ENCODE peak calls at places on chromosomes 4 and X, in ten cellular contexts. O is tibial nerve; G is neuronal stem cell; A is transverse colon; V is cardiac muscle cell; B is adipocyte; T is CD8-positive, alpha-beta memory T cell; P is colonic mucosa; F is uterus; W is MG63. Y is an unnamed sample.

GRCh38 chr4:168082379-168082778 is 10.0 kb upstream of the ANXA10 start:
- DNase-seq in G (no peak), V (no peak), W (no peak), P (no peak), B (no peak), F (no peak), T (no peak), A (no peak), O (no peak), Y (no peak)

GRCh38 chrX:2503591-2504500 is 3.1 kb upstream of the DHRSX start:
- DNase-seq in G (no peak), O (no peak), F (no peak), T (no peak), P (no peak), V (no peak), B (no peak), A (no peak), W (no peak), Y (no peak)

GRCh38 chr4:183200453-183200852 is 101.4 kb downstream of the WWC2 start:
- DNase-seq in W (peak; percentile 90), T (no peak), O (no peak), B (peak; percentile 62), P (peak; percentile 19), V (no peak), A (peak; percentile 14), F (peak; percentile 17), G (no peak), Y (no peak)

GRCh38 chr4:76758290-76758882 is 139.6 kb downstream of the SOWAHB start:
- DNase-seq in V (peak; percentile 51), P (no peak), W (peak; percentile 41), T (no peak), B (peak; percentile 93), F (no peak), G (peak; percentile 49), O (no peak), A (no peak), Y (no peak)

GRCh38 chr4:78863991-78864390 is 75.2 kb downstream of the PAQR3 start:
- DNase-seq in P (no peak), F (no peak), A (no peak), B (no peak), G (no peak), V (no peak), O (no peak), T (no peak), W (no peak), Y (no peak)

GRCh38 chr4:158315706-158316105 is 105.4 kb downstream of the TMEM144 start:
- DNase-seq in W (peak; percentile 58), O (no peak), G (no peak), P (no peak), B (peak; percentile 84), A (no peak), V (no peak), F (no peak), T (no peak), Y (no peak)

GRCh38 chr4:119046263-119046662 is 89.4 kb upstream of the MYOZ2 start:
- DNase-seq in F (no peak), G (no peak), W (peak; percentile 87), P (no peak), T (no peak), O (no peak), B (no peak), A (no peak), V (peak; percentile 23), Y (no peak)

GRCh38 chr4:158996669-158997074 is 106.2 kb upstream of the RAPGEF2 start:
- DNase-seq in W (peak; percentile 73), P (no peak), B (peak; percentile 93), O (no peak), V (no peak), G (no peak), F (no peak), T (no peak), A (no peak), Y (no peak)

GRCh38 chr4:181911420-181911819 is 331.8 kb upstream of the TENM3 start:
- DNase-seq in O (no peak), V (no peak), B (peak; percentile 21), T (no peak), G (no peak), W (no peak), A (no peak), F (no peak), P (no peak), Y (no peak)

GRCh38 chr4:182230256-182230655 is 12.9 kb upstream of the TENM3 start:
- DNase-seq in T (no peak), W (no peak), V (no peak), O (no peak), F (no peak), A (no peak), B (no peak), G (no peak), P (no peak), Y (no peak)

GRCh38 chr4:170497105-170497504 is 407.3 kb upstream of the AADAT start:
- DNase-seq in F (no peak), A (no peak), P (no peak), B (peak; percentile 12), W (no peak), G (no peak), V (no peak), O (no peak), T (no peak), Y (no peak)

GRCh38 chrX:103293118-103293517 is 16.6 kb upstream of the TCEAL5 start:
- DNase-seq in W (no peak), A (no peak), T (no peak), G (no peak), F (no peak), O (no peak), P (no peak), V (no peak), B (no peak), Y (no peak)

GRCh38 chr4:1112821-1113182 is 562 bp downstream of the RNF212 start:
- DNase-seq in T (no peak), O (no peak), W (no peak), V (no peak), P (no peak), B (no peak), G (no peak), F (no peak), A (no peak), Y (no peak)

GRCh38 chrX:24658421-24658820 is 11.3 kb upstream of the PCYT1B start:
- DNase-seq in F (no peak), W (no peak), B (no peak), V (no peak), O (no peak), G (no peak), P (no peak), A (no peak), T (no peak), Y (no peak)

GRCh38 chr4:16418814-16419213 is 192.5 kb upstream of the TAPT1 start:
- DNase-seq in O (no peak), V (no peak), W (peak; percentile 30), F (no peak), T (no peak), B (peak; percentile 7), P (no peak), A (no peak), G (no peak), Y (no peak)

GRCh38 chrX:106734827-106735226 is 8.3 kb downstream of the RNF128 start:
- DNase-seq in W (no peak), G (no peak), A (no peak), O (no peak), F (no peak), T (no peak), P (no peak), V (no peak), B (no peak), Y (no peak)

GRCh38 chr4:124276461-124276860 is 436.1 kb downstream of the ANKRD50 start:
- DNase-seq in A (no peak), V (no peak), T (no peak), P (no peak), W (no peak), F (no peak), O (no peak), G (no peak), B (peak; percentile 54), Y (no peak)

GRCh38 chrX:153464116-153464515 is 6.3 kb downstream of the HAUS7 start:
- DNase-seq in V (no peak), T (no peak), O (no peak), F (no peak), G (no peak), P (no peak), A (no peak), B (no peak), W (no peak), Y (no peak)
- H3K36me3 ChIP-seq in V (no peaks in the 10 kb centered on the region), T (no peaks in the 10 kb centered on the region), O (no peaks in the 10 kb centered on the region), F (no peaks in the 10 kb centered on the region), G (peaks cover 19% of the 10 kb centered on the region), P (no peaks in the 10 kb centered on the region), A (no peaks in the 10 kb centered on the region), B (no peaks in the 10 kb centered on the region), W (peaks cover 12% of the 10 kb centered on the region), Y (peaks cover 7% of the 10 kb centered on the region)

GRCh38 chr4:7384929-7385890 is 49.5 kb downstream of the PSAPL1 start:
- DNase-seq in G (no peak), W (no peak), A (no peak), T (no peak), V (no peak), B (no peak), F (no peak), P (no peak), O (no peak), Y (no peak)
- H3K36me3 ChIP-seq in G (no peaks in the 10 kb centered on the region), W (no peaks in the 10 kb centered on the region), A (no peaks in the 10 kb centered on the region), T (no peaks in the 10 kb centered on the region), V (no peaks in the 10 kb centered on the region), B (no peaks in the 10 kb centered on the region), F (no peaks in the 10 kb centered on the region), P (no peaks in the 10 kb centered on the region), O (no peaks in the 10 kb centered on the region), Y (no peaks in the 10 kb centered on the region)

GRCh38 chr4:113398441-113399143 is 349.1 kb downstream of the ANK2 start:
- DNase-seq in V (no peak), O (no peak), A (no peak), T (no peak), P (no peak), W (no peak), G (no peak), B (no peak), F (no peak), Y (no peak)
- H3K36me3 ChIP-seq in V (no peaks in the 10 kb centered on the region), O (no peaks in the 10 kb centered on the region), A (no peaks in the 10 kb centered on the region), T (no peaks in the 10 kb centered on the region), P (no peaks in the 10 kb centered on the region), W (no peaks in the 10 kb centered on the region), G (no peaks in the 10 kb centered on the region), B (no peaks in the 10 kb centered on the region), F (no peaks in the 10 kb centered on the region), Y (no peaks in the 10 kb centered on the region)

DNA sequence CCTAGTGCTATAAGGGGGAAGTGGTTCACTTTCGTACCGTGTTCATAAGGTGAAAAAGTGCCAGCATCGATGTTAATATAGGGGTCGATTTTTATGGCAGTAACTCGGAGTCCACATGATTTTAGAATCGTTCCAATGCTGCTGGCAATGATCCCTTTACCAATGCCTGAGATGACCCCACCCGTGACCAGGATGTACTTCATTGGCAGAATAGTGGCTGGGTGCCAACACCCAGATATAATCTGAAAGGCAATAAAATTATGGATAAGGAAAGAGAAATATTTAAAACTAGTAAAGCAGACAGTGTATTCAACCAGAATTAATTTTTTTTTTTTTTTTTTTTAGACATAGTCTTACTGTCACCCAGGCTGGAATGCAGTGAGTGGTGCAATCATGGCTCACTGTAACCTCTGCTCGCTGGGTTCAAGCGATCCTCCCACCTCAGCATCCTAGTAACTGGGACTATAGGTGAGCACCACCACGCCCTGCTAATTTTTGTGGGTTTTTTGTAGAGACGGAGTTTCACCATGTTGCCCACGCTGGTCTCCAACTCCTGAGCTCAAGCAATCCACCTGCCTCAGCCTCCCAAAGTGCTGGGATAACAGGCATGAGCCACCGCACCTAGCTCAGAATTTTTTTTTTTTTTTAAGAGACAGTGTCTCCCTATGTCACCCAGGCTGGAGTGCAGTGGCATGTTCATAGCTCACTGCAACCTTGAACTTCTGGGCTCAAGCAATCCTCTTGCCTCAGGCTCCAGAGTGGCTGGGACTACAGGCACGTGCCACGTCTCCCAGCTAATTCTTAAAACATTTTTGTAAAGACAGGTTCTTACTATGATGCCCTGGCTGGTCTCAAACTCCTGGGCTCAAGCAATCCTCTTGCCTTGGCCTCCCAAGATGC is 9.5 kb downstream of the CTPS2 start:
- DNase-seq in V (no peak), O (no peak), F (no peak), T (no peak), B (no peak), P (no peak), G (no peak), A (peak; percentile 26), W (no peak), Y (no peak)
- H3K36me3 ChIP-seq in V (peaks cover 17% of the 10 kb centered on the region), O (no peaks in the 10 kb centered on the region), F (no peaks in the 10 kb centered on the region), T (no peaks in the 10 kb centered on the region), B (peaks cover 4% of the 10 kb centered on the region), P (no peaks in the 10 kb centered on the region), G (peaks cover 56% of the 10 kb centered on the region), A (no peaks in the 10 kb centered on the region), W (no peaks in the 10 kb centered on the region), Y (no peaks in the 10 kb centered on the region)

Y was measured in CD4-positive, alpha-beta memory T cell.